ENCODE peak calls at places on chromosomes 5 and 9, in five cellular contexts. J, X, V, H and W are unnamed samples.

GRCh38 chr5:72695659-72696058 is 120.8 kb upstream of the TNPO1 start:
- DNase-seq in X (no peak), V (no peak), H (no peak), J (no peak), W (no peak)

GRCh38 chr5:109812698-109813097 is 123.0 kb downstream of the MAN2A1 start:
- DNase-seq in V (no peak), X (no peak), J (no peak), H (no peak), W (no peak)

GRCh38 chr5:57298295-57298984 is 124.6 kb downstream of the GPBP1 start:
- DNase-seq in J (peak; percentile 85), H (peak; percentile 73), V (peak; percentile 60), X (peak; percentile 34), W (peak; percentile 96)

GRCh38 chr5:150630459-150631325 is 9.8 kb upstream of the SYNPO start:
- DNase-seq in X (no peak), J (no peak), H (no peak), V (no peak), W (no peak)

GRCh38 chr5:5387192-5387591 is 35.3 kb upstream of the ICE1 start:
- DNase-seq in J (no peak), H (no peak), V (no peak), X (no peak), W (no peak)

GRCh38 chr5:147310059-147310704 is 75.4 kb downstream of the STK32A start:
- DNase-seq in X (no peak), H (no peak), J (peak; percentile 93), V (no peak), W (peak; percentile 33)

GRCh38 chr9:91736898-91737601 is 213.0 kb downstream of the ROR2 start:
- DNase-seq in X (no peak), H (no peak), J (no peak), V (no peak), W (no peak)

GRCh38 chr9:89940625-89941024 is 335.8 kb downstream of the GADD45G start:
- DNase-seq in J (peak; percentile 5), X (no peak), V (no peak), H (no peak), W (no peak)

GRCh38 chr5:126846756-126847155 is 69.8 kb downstream of the LMNB1 start:
- DNase-seq in J (no peak), V (no peak), H (no peak), X (no peak), W (peak; percentile 27)

GRCh38 chr5:16600397-16600796 is 16.4 kb downstream of the RETREG1 start:
- DNase-seq in J (no peak), H (no peak), V (no peak), X (no peak), W (no peak)

GRCh38 chr9:114083693-114084092 is 5.6 kb upstream of the AMBP start:
- DNase-seq in X (no peak), V (no peak), J (no peak), H (no peak), W (no peak)

GRCh38 chr5:125134216-125135081 is 388.0 kb upstream of the ZNF608 start:
- DNase-seq in V (no peak), J (peak; percentile 51), X (no peak), H (no peak), W (peak; percentile 22)

GRCh38 chr9:116141864-116142561 is 11.6 kb upstream of the PAPPA start:
- DNase-seq in V (no peak), J (no peak), X (no peak), H (no peak), W (no peak)

GRCh38 chr5:122076023-122076422 is 2.0 kb downstream of the LOX start:
- DNase-seq in H (peak; percentile 88), V (no peak), J (no peak), X (no peak), W (no peak)

GRCh38 chr9:117624106-117624505 is 80.1 kb upstream of the TLR4 start:
- DNase-seq in V (no peak), H (no peak), J (no peak), X (no peak), W (no peak)

GRCh38 chr9:133532937-133533668 is 1.4 kb upstream of the ADAMTSL2 start:
- DNase-seq in V (peak; percentile 83), H (peak; percentile 75), X (peak; percentile 15), J (peak; percentile 78), W (peak; percentile 87)

GRCh38 chr5:67490543-67491321 is 294.1 kb upstream of the CD180 start:
- DNase-seq in J (no peak), H (no peak), X (no peak), V (no peak), W (no peak)

GRCh38 chr5:56815657-56816545 is 552 bp downstream of the MAP3K1 start:
- DNase-seq in J (peak; percentile 41), V (peak; percentile 33), H (no peak), X (no peak), W (peak; percentile 46)

GRCh38 chr9:28301281-28301680 is 728.0 kb upstream of the C9orf72 start:
- DNase-seq in J (no peak), V (no peak), X (no peak), H (no peak), W (no peak)
- TF ChIP-seq JUNB in J (no peak), V (no peak), X (no peak), H (no peak), W (no peak)

GRCh38 chr9:14062449-14063187 is 251.3 kb downstream of the NFIB start:
- DNase-seq in J (no peak), X (no peak), V (no peak), H (no peak), W (no peak)
- TF ChIP-seq JUNB in J (no peak), X (no peak), V (no peak), H (no peak), W (no peak)

GRCh38 chr5:1511037-1511436 is 12.7 kb downstream of the LPCAT1 start:
- DNase-seq in H (no peak), V (no peak), X (no peak), J (no peak), W (no peak)

GRCh38 chr5:1512541-1513291 is 11.0 kb downstream of the LPCAT1 start:
- DNase-seq in H (no peak), X (no peak), J (no peak), V (no peak), W (no peak)

GRCh38 chr5:1510631-1511030 is 13.1 kb downstream of the LPCAT1 start:
- DNase-seq in X (no peak), H (no peak), V (no peak), J (no peak), W (no peak)

GRCh38 chr5:1513326-1514026 is 10.3 kb downstream of the LPCAT1 start:
- DNase-seq in H (no peak), J (no peak), V (no peak), X (no peak), W (no peak)

DNA sequence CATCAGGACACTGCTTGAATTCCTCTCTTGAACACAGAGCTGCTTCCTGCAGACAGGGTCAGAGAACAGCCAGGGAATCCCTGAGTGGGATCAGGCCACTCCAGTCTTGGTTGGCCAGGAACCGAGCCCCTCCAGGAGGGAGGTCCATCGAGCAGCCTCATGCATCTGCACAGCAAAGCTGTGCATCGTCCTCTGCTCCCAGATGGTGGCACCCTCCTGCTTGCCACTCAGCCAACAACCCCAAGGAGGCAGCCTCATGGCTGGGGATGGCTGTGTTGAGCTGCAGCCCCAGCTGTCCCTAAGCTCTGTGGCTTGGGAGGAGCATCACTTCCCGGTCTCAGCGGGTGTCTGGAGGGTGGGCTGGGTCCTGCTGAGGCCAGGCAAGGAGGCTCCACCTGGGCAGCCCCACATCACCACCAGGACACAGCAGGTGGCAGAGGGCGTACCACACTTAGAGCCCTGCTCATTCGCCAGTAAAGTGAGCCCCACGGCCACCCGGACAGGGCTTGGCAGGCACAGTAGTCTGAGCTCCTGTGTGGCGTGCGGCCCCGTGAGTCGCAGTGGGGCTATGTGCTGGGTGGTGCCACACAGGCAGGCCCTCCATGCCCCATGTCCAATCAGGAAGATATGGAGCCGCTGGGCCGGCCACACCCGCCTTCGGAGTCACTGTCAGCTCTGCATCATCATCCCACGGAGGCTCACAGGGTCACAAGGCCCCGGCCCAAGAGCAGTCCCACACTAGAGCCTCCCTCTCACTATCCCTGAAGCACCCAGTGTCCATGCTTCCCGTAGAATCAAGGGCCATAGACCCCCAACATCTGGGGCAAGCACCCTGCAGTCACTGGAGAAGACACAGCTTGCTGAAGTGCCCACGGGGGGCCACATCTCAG is 11.9 kb downstream of the LPCAT1 start:
- DNase-seq in X (no peak), H (no peak), V (no peak), J (peak; percentile 56), W (no peak)
- TF ChIP-seq JUNB in X (no peak), H (no peak), V (no peak), J (no peak), W (no peak)

GRCh38 chr5:98679963-98680362 is 93.5 kb upstream of the RGMB start:
- DNase-seq in X (no peak), J (no peak), H (no peak), V (no peak), W (no peak)
- TF ChIP-seq JUNB in X (no peak), J (no peak), H (no peak), V (no peak), W (no peak)